ENCODE peak calls at places on chromosomes 5 and 9, in six cellular contexts. L is H1, D is HepG2, Q is K562, N is GM12878, Y is GM12892. M is an unnamed sample.

GRCh38 chr5:76521240-76521758 is 101.9 kb downstream of the F2RL2 start:
- DNase-seq in L (no peak), D (no peak), Q (no peak), N (no peak), Y (peak; percentile 21), M (no peak)

GRCh38 chr5:141865406-141865805 is 12.8 kb downstream of the PCDH1 start:
- DNase-seq in L (no peak), D (no peak), Q (no peak), N (no peak), Y (no peak), M (no peak)

GRCh38 chr9:124210697-124211096 is 47.1 kb upstream of the NEK6 start:
- DNase-seq in L (no peak), D (no peak), Q (no peak), N (peak; percentile 69), Y (no peak), M (no peak)

GRCh38 chr5:138565100-138565821 is 9.9 kb downstream of the HSPA9 start:
- DNase-seq in L (no peak), D (no peak), Q (no peak), N (no peak), Y (no peak), M (no peak)

GRCh38 chr5:33299621-33300208 is 141.1 kb upstream of the TARS1 start:
- DNase-seq in L (no peak), D (no peak), Q (no peak), N (peak; percentile 9), Y (no peak), M (no peak)

GRCh38 chr5:159094745-159095144 is 5.0 kb downstream of the EBF1 start:
- DNase-seq in L (no peak), D (peak; percentile 8), Q (peak; percentile 62), N (no peak), Y (no peak), M (no peak)

GRCh38 chr5:136559651-136560050 is 194.3 kb upstream of the TRPC7 start:
- DNase-seq in L (no peak), D (no peak), Q (no peak), N (no peak), Y (no peak), M (no peak)

GRCh38 chr9:96626912-96627311 is 7.3 kb upstream of the CDC14B start:
- DNase-seq in L (no peak), D (no peak), Q (no peak), N (no peak), Y (no peak), M (no peak)

GRCh38 chr5:132103380-132103951 is 29.9 kb downstream of the CSF2 start:
- DNase-seq in L (no peak), D (peak; percentile 48), Q (peak; percentile 83), N (peak; percentile 78), Y (peak; percentile 50), M (peak; percentile 50)

GRCh38 chr5:157679801-157680200 is 8.5 kb downstream of the C5orf52 start:
- DNase-seq in L (no peak), D (no peak), Q (no peak), N (no peak), Y (no peak), M (no peak)

GRCh38 chr9:95510610-95511231 is 6.0 kb downstream of the PTCH1 start:
- DNase-seq in L (peak; percentile 75), D (peak; percentile 85), Q (peak; percentile 83), N (peak; percentile 46), Y (peak; percentile 69), M (peak; percentile 70)

GRCh38 chr5:16644301-16644889 is 27.6 kb upstream of the RETREG1 start:
- DNase-seq in L (no peak), D (no peak), Q (no peak), N (no peak), Y (no peak), M (no peak)

GRCh38 chr5:60722416-60722815 is 22.4 kb upstream of the DEPDC1B start:
- DNase-seq in L (no peak), D (no peak), Q (no peak), N (no peak), Y (no peak), M (no peak)

GRCh38 chr5:126122942-126123341 is 300.3 kb upstream of the GRAMD2B start:
- DNase-seq in L (no peak), D (no peak), Q (no peak), N (no peak), Y (no peak), M (no peak)

GRCh38 chr5:124627815-124628214 is 118.6 kb downstream of the ZNF608 start:
- DNase-seq in L (no peak), D (no peak), Q (no peak), N (no peak), Y (no peak), M (no peak)

GRCh38 chr5:124986170-124986569 is 239.7 kb upstream of the ZNF608 start:
- DNase-seq in L (no peak), D (no peak), Q (no peak), N (no peak), Y (no peak), M (no peak)

GRCh38 chr5:62268792-62269191 is 37.2 kb upstream of the KIF2A start:
- DNase-seq in L (no peak), D (no peak), Q (no peak), N (no peak), Y (no peak), M (no peak)

GRCh38 chr5:32173394-32174010 is 617 bp downstream of the GOLPH3 start:
- DNase-seq in L (no peak), D (peak; percentile 33), Q (peak; percentile 43), N (no peak), Y (peak; percentile 34), M (peak; percentile 35)

GRCh38 chr5:150449491-150450339 is at the start of gene RPS14:
- DNase-seq in L (peak; percentile 77), D (peak; percentile 87), Q (peak; percentile 93), N (peak; percentile 87), Y (peak; percentile 93), M (peak; percentile 89)

GRCh38 chr9:136728548-136729123 is 14.1 kb downstream of the LCN10 start:
- DNase-seq in L (no peak), D (no peak), Q (peak; percentile 76), N (no peak), Y (no peak), M (no peak)

GRCh38 chr9:136729926-136730325 is 12.8 kb downstream of the LCN10 start:
- DNase-seq in L (no peak), D (no peak), Q (no peak), N (no peak), Y (no peak), M (no peak)

GRCh38 chr9:136728080-136728547 is 14.6 kb downstream of the LCN10 start:
- DNase-seq in L (no peak), D (peak; percentile 67), Q (peak; percentile 84), N (peak; percentile 39), Y (peak; percentile 97), M (peak; percentile 98)

GRCh38 chr9:136726631-136727191 is 14.3 kb downstream of the DIPK1B start:
- DNase-seq in L (no peak), D (peak; percentile 67), Q (no peak), N (peak; percentile 21), Y (no peak), M (peak; percentile 74)

GRCh38 chr9:136729144-136729543 is 13.6 kb downstream of the LCN10 start:
- DNase-seq in L (no peak), D (no peak), Q (no peak), N (no peak), Y (no peak), M (no peak)
- TF ChIP-seq POLR2AphosphoS5 in L (no peak), D (no peak), Q (no peak), N (no peak), Y (no peak), M (no peak)

GRCh38 chr9:126424511-126424910 is 97.9 kb downstream of the MVB12B start:
- DNase-seq in L (no peak), D (no peak), Q (no peak), N (no peak), Y (no peak), M (no peak)
- TF ChIP-seq POLR2A in L (no peak), D (no peak), Q (no peak), N (no peak), Y (no peak), M (no peak)

GRCh38 chr5:111129938-111130337 is 37.8 kb downstream of the WDR36 start:
- DNase-seq in L (no peak), D (no peak), Q (no peak), N (no peak), Y (no peak), M (no peak)

GRCh38 chr5:111124793-111125192 is 32.6 kb downstream of the WDR36 start:
- DNase-seq in L (no peak), D (no peak), Q (no peak), N (no peak), Y (no peak), M (no peak)

GRCh38 chr5:111131356-111131755 is 39.2 kb downstream of the WDR36 start:
- DNase-seq in L (no peak), D (no peak), Q (no peak), N (no peak), Y (no peak), M (no peak)

GRCh38 chr5:111126896-111127295 is 34.7 kb downstream of the WDR36 start:
- DNase-seq in L (no peak), D (no peak), Q (no peak), N (no peak), Y (no peak), M (no peak)

DNA sequence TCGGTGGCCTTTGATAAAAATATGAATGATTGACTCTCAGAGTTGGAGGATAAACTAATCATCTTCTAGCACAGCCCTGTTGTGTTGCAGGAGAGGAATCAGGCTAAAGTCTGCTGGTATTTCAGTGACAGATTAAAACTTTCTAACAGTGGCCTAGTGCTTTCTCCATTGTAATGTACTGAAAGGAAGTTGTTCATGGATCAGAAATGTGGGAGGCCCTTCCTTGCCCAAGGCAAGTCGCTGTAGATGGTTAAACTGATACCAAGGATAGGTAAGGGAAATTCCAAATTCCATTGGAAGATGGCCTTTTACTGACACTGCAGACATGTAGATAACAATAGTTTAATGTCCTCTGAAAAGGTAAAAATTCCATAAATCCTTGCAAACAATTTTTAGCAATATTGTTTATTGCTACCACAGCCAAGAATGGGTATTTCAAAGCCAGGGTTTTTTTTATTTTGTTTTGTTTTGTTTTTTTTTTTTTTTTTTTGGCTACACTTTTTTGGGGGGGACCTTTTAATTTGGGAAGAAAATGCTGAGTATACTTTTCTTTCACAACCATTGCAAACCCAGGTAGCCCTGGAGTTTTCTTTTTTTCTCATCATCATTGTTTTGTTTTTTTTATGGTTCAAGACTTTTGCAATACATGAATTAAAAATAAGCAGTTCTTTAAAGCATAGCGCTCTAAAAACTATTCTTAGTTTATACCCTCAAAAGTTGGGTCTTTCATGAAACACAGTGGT is 35.5 kb downstream of the WDR36 start:
- DNase-seq in L (peak; percentile 34), D (no peak), Q (no peak), N (no peak), Y (no peak), M (no peak)
- TF ChIP-seq TAF1 in L (no peak), D (no peak), Q (no peak), N (no peak), Y (no peak), M (no peak)

GRCh38 chr5:172642046-172642409 is 965 bp downstream of the NEURL1B start:
- DNase-seq in L (no peak), D (no peak), Q (no peak), N (no peak), Y (no peak), M (no peak)

GRCh38 chr5:172641359-172642045 is 439 bp downstream of the NEURL1B start:
- DNase-seq in L (no peak), D (no peak), Q (no peak), N (no peak), Y (peak; percentile 41), M (peak; percentile 39)

GRCh38 chr5:172640139-172640538 is 924 bp upstream of the NEURL1B start:
- DNase-seq in L (no peak), D (no peak), Q (no peak), N (no peak), Y (no peak), M (no peak)

GRCh38 chr5:172642511-172642910 is 1.4 kb downstream of the NEURL1B start:
- DNase-seq in L (no peak), D (no peak), Q (no peak), N (no peak), Y (no peak), M (no peak)

GRCh38 chr5:172640822-172641358 is at the start of gene NEURL1B:
- DNase-seq in L (no peak), D (peak; percentile 29), Q (peak; percentile 99), N (no peak), Y (peak; percentile 67), M (peak; percentile 76)
- TF ChIP-seq POLR2AphosphoS5 in L (no peak), D (no peak), Q (no peak), N (no peak), Y (no peak), M (no peak)

M was measured in GM12891.